ENCODE peak calls at places on chromosome 2, in ten cellular contexts. O, P, X, U, Z, I, W, H, Y and G are unnamed samples.

GRCh38 chr2:28952806-28953190 is 28.3 kb upstream of the TOGARAM2 start:
- DNase-seq in Z (no peak), P (no peak), W (no peak), I (no peak), O (no peak), Y (no peak), H (no peak), X (no peak), U (no peak), G (no peak)

GRCh38 chr2:63023444-63023843 is 27.2 kb upstream of the OTX1 start:
- DNase-seq in O (peak), H (peak), I (peak), Z (no peak), P (no peak), W (no peak), X (no peak), Y (peak), U (no peak), G (no peak)

GRCh38 chr2:174970092-174970491 is 35.1 kb downstream of the CHN1 start:
- DNase-seq in U (no peak), H (no peak), O (no peak), Z (no peak), W (no peak), P (no peak), X (no peak), I (no peak), Y (no peak), G (no peak)

GRCh38 chr2:218860950-218861381 is 1.4 kb downstream of the WNT6 start:
- DNase-seq in X (no peak), O (no peak), Y (no peak), H (no peak), P (no peak), W (no peak), U (no peak), Z (peak), I (peak), G (peak)

GRCh38 chr2:121805767-121806145 is 50.3 kb downstream of the TSN start:
- DNase-seq in Y (no peak), W (no peak), O (no peak), H (no peak), Z (no peak), I (no peak), P (no peak), X (no peak), U (no peak), G (no peak)

GRCh38 chr2:119064567-119064966 is 94.0 kb downstream of the C1QL2 start:
- DNase-seq in H (no peak), O (no peak), U (no peak), W (no peak), Y (no peak), Z (no peak), X (no peak), P (no peak), I (no peak), G (no peak)

GRCh38 chr2:60819155-60819862 is 62.1 kb upstream of the REL start:
- DNase-seq in O (no peak), X (peak), U (peak), P (peak), W (peak), Y (no peak), Z (no peak), H (no peak), I (no peak), G (no peak)

GRCh38 chr2:176428943-176429469 is 159.8 kb downstream of the MTX2 start:
- DNase-seq in P (no peak), Y (peak), W (no peak), O (no peak), U (no peak), I (no peak), H (no peak), Z (no peak), X (no peak), G (no peak)

GRCh38 chr2:176454893-176455810 is 185.9 kb downstream of the MTX2 start:
- DNase-seq in U (peak), X (peak), H (peak), O (peak), I (peak), Z (peak), P (peak), Y (peak), W (peak), G (peak)

GRCh38 chr2:17966793-17967192 is 88.3 kb downstream of the KCNS3 start:
- DNase-seq in X (no peak), O (no peak), P (no peak), Y (no peak), W (no peak), U (no peak), I (no peak), H (no peak), Z (no peak), G (no peak)